ENCODE peak calls at places on chromosome 6, in seven cellular contexts. One of them, this sample, is unnamed.

GRCh38 chr6:149860834-149861602 is 3.1 kb downstream of the LRP11 start:
- DNase-seq in NCI-H446: no peak
- DNase-seq in activated naive CD4-positive, alpha-beta T cell: no peak
- DNase-seq in HCT116: no peak
- DNase-seq in left kidney: no peak
- DNase-seq in Calu3: peak
- DNase-seq in lung: no peak
- DNase-seq in this sample: peak

GRCh38 chr6:54875539-54875938 is 29.0 kb downstream of the FAM83B start:
- DNase-seq in NCI-H446: no peak
- DNase-seq in activated naive CD4-positive, alpha-beta T cell: no peak
- DNase-seq in HCT116: no peak
- DNase-seq in left kidney: no peak
- DNase-seq in Calu3: no peak
- DNase-seq in lung: no peak
- DNase-seq in this sample: no peak

GRCh38 chr6:130482645-130483390 is 117.0 kb downstream of the TMEM200A start:
- DNase-seq in NCI-H446: no peak
- DNase-seq in activated naive CD4-positive, alpha-beta T cell: no peak
- DNase-seq in HCT116: no peak
- DNase-seq in left kidney: no peak
- DNase-seq in Calu3: no peak
- DNase-seq in lung: no peak
- DNase-seq in this sample: no peak

GRCh38 chr6:14862845-14863244 is 383.0 kb upstream of the JARID2 start:
- DNase-seq in NCI-H446: no peak
- DNase-seq in activated naive CD4-positive, alpha-beta T cell: no peak
- DNase-seq in HCT116: no peak
- DNase-seq in left kidney: no peak
- DNase-seq in Calu3: no peak
- DNase-seq in lung: no peak
- DNase-seq in this sample: no peak

GRCh38 chr6:34534146-34534545 is 22.0 kb downstream of the SPDEF start:
- DNase-seq in NCI-H446: no peak
- DNase-seq in activated naive CD4-positive, alpha-beta T cell: no peak
- DNase-seq in HCT116: no peak
- DNase-seq in left kidney: no peak
- DNase-seq in Calu3: no peak
- DNase-seq in lung: no peak
- DNase-seq in this sample: no peak

GRCh38 chr6:5011346-5011745 is 7.5 kb upstream of the RPP40 start:
- DNase-seq in NCI-H446: no peak
- DNase-seq in activated naive CD4-positive, alpha-beta T cell: no peak
- DNase-seq in HCT116: no peak
- DNase-seq in left kidney: no peak
- DNase-seq in Calu3: no peak
- DNase-seq in lung: no peak
- DNase-seq in this sample: no peak

GRCh38 chr6:31058128-31058894 is 48.0 kb downstream of the MUC22 start:
- DNase-seq in NCI-H446: peak
- DNase-seq in activated naive CD4-positive, alpha-beta T cell: no peak
- DNase-seq in HCT116: peak
- DNase-seq in left kidney: peak
- DNase-seq in Calu3: peak
- DNase-seq in lung: peak
- DNase-seq in this sample: peak

GRCh38 chr6:78502386-78502887 is 364.9 kb upstream of the IRAK1BP1 start:
- DNase-seq in NCI-H446: no peak
- DNase-seq in activated naive CD4-positive, alpha-beta T cell: no peak
- DNase-seq in HCT116: no peak
- DNase-seq in left kidney: no peak
- DNase-seq in Calu3: no peak
- DNase-seq in lung: no peak
- DNase-seq in this sample: no peak

GRCh38 chr6:83126807-83127206 is 59.3 kb downstream of the DOP1A start:
- DNase-seq in NCI-H446: no peak
- DNase-seq in activated naive CD4-positive, alpha-beta T cell: no peak
- DNase-seq in HCT116: no peak
- DNase-seq in left kidney: no peak
- DNase-seq in Calu3: no peak
- DNase-seq in lung: no peak
- DNase-seq in this sample: no peak

GRCh38 chr6:40623931-40624330 is 36.8 kb upstream of the LRFN2 start:
- DNase-seq in NCI-H446: no peak
- DNase-seq in activated naive CD4-positive, alpha-beta T cell: no peak
- DNase-seq in HCT116: no peak
- DNase-seq in left kidney: peak
- DNase-seq in Calu3: no peak
- DNase-seq in lung: no peak
- DNase-seq in this sample: no peak

GRCh38 chr6:54860132-54860531 is 13.6 kb downstream of the FAM83B start:
- DNase-seq in NCI-H446: no peak
- DNase-seq in activated naive CD4-positive, alpha-beta T cell: no peak
- DNase-seq in HCT116: no peak
- DNase-seq in left kidney: no peak
- DNase-seq in Calu3: no peak
- DNase-seq in lung: no peak
- DNase-seq in this sample: peak

GRCh38 chr6:79941489-79942151 is 5.7 kb downstream of the ELOVL4 start:
- DNase-seq in NCI-H446: no peak
- DNase-seq in activated naive CD4-positive, alpha-beta T cell: no peak
- DNase-seq in HCT116: no peak
- DNase-seq in left kidney: no peak
- DNase-seq in Calu3: no peak
- DNase-seq in lung: no peak
- DNase-seq in this sample: no peak

GRCh38 chr6:7269816-7270215 is 43.2 kb downstream of the SSR1 start:
- DNase-seq in NCI-H446: peak
- DNase-seq in activated naive CD4-positive, alpha-beta T cell: no peak
- DNase-seq in HCT116: no peak
- DNase-seq in left kidney: no peak
- DNase-seq in Calu3: no peak
- DNase-seq in lung: no peak
- DNase-seq in this sample: no peak

GRCh38 chr6:163356324-163356723 is 58.2 kb upstream of the QKI start:
- DNase-seq in NCI-H446: no peak
- DNase-seq in activated naive CD4-positive, alpha-beta T cell: no peak
- DNase-seq in HCT116: no peak
- DNase-seq in left kidney: no peak
- DNase-seq in Calu3: no peak
- DNase-seq in lung: no peak
- DNase-seq in this sample: no peak

GRCh38 chr6:22343864-22344263 is 47.0 kb upstream of the PRL start:
- DNase-seq in NCI-H446: no peak
- DNase-seq in activated naive CD4-positive, alpha-beta T cell: no peak
- DNase-seq in HCT116: no peak
- DNase-seq in left kidney: no peak
- DNase-seq in Calu3: no peak
- DNase-seq in lung: no peak
- DNase-seq in this sample: peak

GRCh38 chr6:259901-260508 is 32.3 kb upstream of the DUSP22 start:
- DNase-seq in NCI-H446: no peak
- DNase-seq in activated naive CD4-positive, alpha-beta T cell: no peak
- DNase-seq in HCT116: no peak
- DNase-seq in left kidney: no peak
- DNase-seq in Calu3: no peak
- DNase-seq in lung: no peak
- DNase-seq in this sample: no peak

GRCh38 chr6:18555750-18556149 is 168.6 kb downstream of the RNF144B start:
- DNase-seq in NCI-H446: no peak
- DNase-seq in activated naive CD4-positive, alpha-beta T cell: no peak
- DNase-seq in HCT116: no peak
- DNase-seq in left kidney: no peak
- DNase-seq in Calu3: no peak
- DNase-seq in lung: no peak
- DNase-seq in this sample: peak

GRCh38 chr6:2749972-2750600 is 636 bp downstream of the MYLK4 start:
- DNase-seq in NCI-H446: peak
- DNase-seq in activated naive CD4-positive, alpha-beta T cell: no peak
- DNase-seq in HCT116: peak
- DNase-seq in left kidney: peak
- DNase-seq in Calu3: peak
- DNase-seq in lung: peak
- DNase-seq in this sample: peak

GRCh38 chr6:11769816-11770545 is 8.6 kb downstream of the ADTRP start:
- DNase-seq in NCI-H446: no peak
- DNase-seq in activated naive CD4-positive, alpha-beta T cell: no peak
- DNase-seq in HCT116: no peak
- DNase-seq in left kidney: peak
- DNase-seq in Calu3: peak
- DNase-seq in lung: no peak
- DNase-seq in this sample: peak

GRCh38 chr6:138987299-138987642 is 782 bp downstream of the REPS1 start:
- DNase-seq in NCI-H446: no peak
- DNase-seq in activated naive CD4-positive, alpha-beta T cell: no peak
- DNase-seq in HCT116: no peak
- DNase-seq in left kidney: peak
- DNase-seq in Calu3: peak
- DNase-seq in lung: no peak
- DNase-seq in this sample: peak

GRCh38 chr6:134447423-134447822 is 129.5 kb upstream of the SGK1 start:
- DNase-seq in NCI-H446: no peak
- DNase-seq in activated naive CD4-positive, alpha-beta T cell: no peak
- DNase-seq in HCT116: no peak
- DNase-seq in left kidney: no peak
- DNase-seq in Calu3: no peak
- DNase-seq in lung: no peak
- DNase-seq in this sample: no peak

GRCh38 chr6:107489636-107490567 is at the start of gene SOBP:
- DNase-seq in NCI-H446: peak
- DNase-seq in activated naive CD4-positive, alpha-beta T cell: no peak
- DNase-seq in HCT116: no peak
- DNase-seq in left kidney: peak
- DNase-seq in Calu3: peak
- DNase-seq in lung: peak
- DNase-seq in this sample: peak

GRCh38 chr6:67102743-67103142 is 1395.7 kb upstream of the EYS start:
- DNase-seq in NCI-H446: no peak
- DNase-seq in activated naive CD4-positive, alpha-beta T cell: no peak
- DNase-seq in HCT116: no peak
- DNase-seq in left kidney: no peak
- DNase-seq in Calu3: no peak
- DNase-seq in lung: no peak
- DNase-seq in this sample: no peak

GRCh38 chr6:45072014-45072413 is 256.1 kb upstream of the RUNX2 start:
- DNase-seq in NCI-H446: no peak
- DNase-seq in activated naive CD4-positive, alpha-beta T cell: no peak
- DNase-seq in HCT116: no peak
- DNase-seq in left kidney: no peak
- DNase-seq in Calu3: no peak
- DNase-seq in lung: no peak
- DNase-seq in this sample: no peak

GRCh38 chr6:139161817-139162284 is 27.0 kb downstream of the HECA start:
- DNase-seq in NCI-H446: no peak
- DNase-seq in activated naive CD4-positive, alpha-beta T cell: no peak
- DNase-seq in HCT116: no peak
- DNase-seq in left kidney: peak
- DNase-seq in Calu3: no peak
- DNase-seq in lung: no peak
- DNase-seq in this sample: no peak

GRCh38 chr6:98976674-98977365 is 29.1 kb upstream of the FBXL4 start:
- DNase-seq in NCI-H446: no peak
- DNase-seq in activated naive CD4-positive, alpha-beta T cell: no peak
- DNase-seq in HCT116: no peak
- DNase-seq in left kidney: no peak
- DNase-seq in Calu3: no peak
- DNase-seq in lung: no peak
- DNase-seq in this sample: no peak

GRCh38 chr6:17107768-17108325 is 6.0 kb downstream of the STMND1 start:
- DNase-seq in NCI-H446: no peak
- DNase-seq in activated naive CD4-positive, alpha-beta T cell: no peak
- DNase-seq in HCT116: no peak
- DNase-seq in left kidney: no peak
- DNase-seq in Calu3: no peak
- DNase-seq in lung: no peak
- DNase-seq in this sample: no peak

GRCh38 chr6:6875818-6876470 is 231.8 kb upstream of the RREB1 start:
- DNase-seq in NCI-H446: no peak
- DNase-seq in activated naive CD4-positive, alpha-beta T cell: no peak
- DNase-seq in HCT116: peak
- DNase-seq in left kidney: no peak
- DNase-seq in Calu3: peak
- DNase-seq in lung: no peak
- DNase-seq in this sample: no peak

GRCh38 chr6:2245954-2246863 is 804 bp upstream of the GMDS start:
- DNase-seq in NCI-H446: peak
- DNase-seq in activated naive CD4-positive, alpha-beta T cell: no peak
- DNase-seq in HCT116: peak
- DNase-seq in left kidney: peak
- DNase-seq in Calu3: peak
- DNase-seq in lung: peak
- DNase-seq in this sample: peak